ENCODE peak calls at places on chromosomes 5 and 9, in nine cellular contexts. M, W, Z, H, P, I, Q, A and J are unnamed samples.

GRCh38 chr9:71890042-71890680 is 20.8 kb downstream of the ABHD17B start:
- DNase-seq in M (no peak), W (no peak), Z (no peak), H (no peak), P (no peak), I (no peak), Q (no peak), A (no peak), J (no peak)

GRCh38 chr5:73823508-73823925 is 197.5 kb downstream of the ARHGEF28 start:
- DNase-seq in M (no peak), W (no peak), Z (peak; percentile 65), H (peak; percentile 44), P (no peak), I (no peak), Q (no peak), A (peak; percentile 43), J (no peak)

GRCh38 chr9:128786681-128787582 is at the start of gene TBC1D13:
- DNase-seq in M (peak; percentile 83), W (peak; percentile 96), Z (peak; percentile 88), H (peak; percentile 82), P (peak; percentile 86), I (peak; percentile 75), Q (no peak), A (no peak), J (peak; percentile 99)

GRCh38 chr9:115992834-115993233 is 160.8 kb upstream of the PAPPA start:
- DNase-seq in M (no peak), W (no peak), Z (peak; percentile 99), H (peak; percentile 55), P (no peak), I (no peak), Q (no peak), A (no peak), J (no peak)

GRCh38 chr5:114174837-114175236 is 187.0 kb upstream of the KCNN2 start:
- DNase-seq in M (no peak), W (no peak), Z (peak; percentile 39), H (peak; percentile 12), P (peak; percentile 83), I (no peak), Q (no peak), A (no peak), J (no peak)

GRCh38 chr9:129624947-129625346 is 1.0 kb upstream of the NTMT1 start:
- DNase-seq in M (no peak), W (no peak), Z (no peak), H (no peak), P (peak; percentile 70), I (no peak), Q (no peak), A (no peak), J (no peak)

GRCh38 chr9:133991211-133991921 is 758 bp downstream of the VAV2 start:
- DNase-seq in M (no peak), W (no peak), Z (peak; percentile 36), H (no peak), P (no peak), I (no peak), Q (no peak), A (no peak), J (peak; percentile 30)

GRCh38 chr5:36734422-36734821 is 128.0 kb downstream of the SLC1A3 start:
- DNase-seq in M (peak; percentile 48), W (no peak), Z (peak; percentile 22), H (peak; percentile 18), P (peak; percentile 24), I (no peak), Q (no peak), A (no peak), J (peak; percentile 39)

GRCh38 chr5:110086658-110087388 is 397.1 kb downstream of the MAN2A1 start:
- DNase-seq in M (no peak), W (no peak), Z (peak; percentile 66), H (peak; percentile 94), P (peak; percentile 90), I (no peak), Q (peak; percentile 35), A (peak; percentile 77), J (peak; percentile 62)

GRCh38 chr5:14809369-14810144 is 62.0 kb downstream of the ANKH start:
- DNase-seq in M (peak; percentile 89), W (no peak), Z (peak; percentile 98), H (peak; percentile 96), P (peak; percentile 89), I (no peak), Q (peak; percentile 78), A (peak; percentile 28), J (peak; percentile 87)

GRCh38 chr9:94717656-94718225 is 8.8 kb upstream of the AOPEP start:
- DNase-seq in M (no peak), W (no peak), Z (no peak), H (no peak), P (peak; percentile 20), I (no peak), Q (no peak), A (peak; percentile 62), J (no peak)

GRCh38 chr5:129670944-129671343 is 77.0 kb upstream of the MINAR2 start:
- DNase-seq in M (peak; percentile 13), W (no peak), Z (peak; percentile 81), H (peak; percentile 76), P (peak; percentile 68), I (no peak), Q (peak; percentile 11), A (no peak), J (peak; percentile 43)

GRCh38 chr9:93091453-93092081 is 4.5 kb upstream of the CARD19 start:
- DNase-seq in M (no peak), W (peak; percentile 73), Z (peak; percentile 92), H (peak; percentile 80), P (peak; percentile 78), I (no peak), Q (no peak), A (peak; percentile 56), J (peak; percentile 55)

GRCh38 chr9:125495137-125496119 is 211.6 kb downstream of the MAPKAP1 start:
- DNase-seq in M (peak; percentile 49), W (peak; percentile 63), Z (peak; percentile 77), H (no peak), P (no peak), I (no peak), Q (no peak), A (no peak), J (peak; percentile 74)

GRCh38 chr5:79800979-79801827 is 111.6 kb downstream of the CMYA5 start:
- DNase-seq in M (peak; percentile 20), W (no peak), Z (peak; percentile 14), H (peak; percentile 13), P (peak; percentile 26), I (no peak), Q (no peak), A (no peak), J (peak; percentile 22)

GRCh38 chr9:35526087-35526801 is 36.3 kb downstream of the RUSC2 start:
- DNase-seq in M (peak; percentile 11), W (no peak), Z (peak; percentile 80), H (peak; percentile 25), P (peak; percentile 85), I (no peak), Q (no peak), A (no peak), J (no peak)

GRCh38 chr5:108989761-108990392 is 242.2 kb downstream of the FER start:
- DNase-seq in M (no peak), W (no peak), Z (peak; percentile 19), H (peak; percentile 23), P (peak; percentile 25), I (no peak), Q (no peak), A (no peak), J (no peak)

GRCh38 chr5:37786855-37787254 is 53.0 kb downstream of the GDNF start:
- DNase-seq in M (peak; percentile 49), W (no peak), Z (peak; percentile 68), H (peak; percentile 70), P (peak; percentile 48), I (no peak), Q (peak; percentile 55), A (no peak), J (peak; percentile 50)

GRCh38 chr9:2120926-2121689 is 106.0 kb downstream of the SMARCA2 start:
- DNase-seq in M (peak; percentile 9), W (no peak), Z (peak; percentile 54), H (peak; percentile 47), P (peak; percentile 47), I (no peak), Q (no peak), A (peak; percentile 81), J (peak; percentile 24)

GRCh38 chr9:136082496-136083361 is 12.4 kb downstream of the NACC2 start:
- DNase-seq in M (no peak), W (no peak), Z (no peak), H (no peak), P (no peak), I (no peak), Q (no peak), A (no peak), J (no peak)

GRCh38 chr5:43312076-43312620 is 1.1 kb downstream of the HMGCS1 start:
- DNase-seq in M (no peak), W (no peak), Z (no peak), H (no peak), P (no peak), I (no peak), Q (no peak), A (no peak), J (no peak)

GRCh38 chr9:108021311-108021710 is 531.7 kb upstream of the KLF4 start:
- DNase-seq in M (no peak), W (no peak), Z (peak; percentile 48), H (no peak), P (no peak), I (no peak), Q (no peak), A (no peak), J (no peak)

GRCh38 chr9:18739127-18739526 is 265.2 kb downstream of the ADAMTSL1 start:
- DNase-seq in M (no peak), W (no peak), Z (no peak), H (no peak), P (peak; percentile 71), I (no peak), Q (no peak), A (no peak), J (no peak)

GRCh38 chr9:108991479-108991878 is 21.8 kb downstream of the CTNNAL1 start:
- DNase-seq in M (peak; percentile 6), W (no peak), Z (no peak), H (no peak), P (no peak), I (no peak), Q (no peak), A (no peak), J (no peak)

GRCh38 chr5:147735621-147736125 is 46.9 kb downstream of the JAKMIP2 start:
- DNase-seq in M (no peak), W (no peak), Z (no peak), H (no peak), P (no peak), I (no peak), Q (no peak), A (no peak), J (no peak)

GRCh38 chr5:149829954-149830353 is 99.8 kb downstream of the PPARGC1B start:
- DNase-seq in M (no peak), W (no peak), Z (no peak), H (no peak), P (no peak), I (no peak), Q (no peak), A (no peak), J (no peak)

GRCh38 chr5:132754947-132755346 is 7.7 kb downstream of the CCNI2 start:
- DNase-seq in M (no peak), W (peak; percentile 40), Z (peak; percentile 47), H (peak; percentile 43), P (peak; percentile 52), I (no peak), Q (no peak), A (no peak), J (no peak)

GRCh38 chr5:176541338-176542134 is 4.3 kb upstream of the RNF44 start:
- DNase-seq in M (peak; percentile 66), W (no peak), Z (no peak), H (peak; percentile 13), P (peak; percentile 28), I (no peak), Q (no peak), A (no peak), J (peak; percentile 84)

GRCh38 chr9:114016629-114017423 is 61.3 kb downstream of the AMBP start:
- DNase-seq in M (no peak), W (peak; percentile 76), Z (no peak), H (no peak), P (no peak), I (no peak), Q (no peak), A (no peak), J (no peak)